ENCODE peak calls at places on chromosomes 13 and 19, in six cellular contexts. One of them, this sample, is unnamed.
A peak's percentile ranks its signal among the peaks of the same experiment; 100 is the strongest.

GRCh38 chr19:43802216-43802951 is at the start of gene LYPD5:
- DNase-seq in T-helper 17 cell: no peak
- DNase-seq in ELR: no peak
- DNase-seq in HEK293T: no peak
- DNase-seq in AG04450: no peak
- DNase-seq in HCT116: no peak
- DNase-seq in this sample: no peak

GRCh38 chr19:35213678-35214632 is 14.6 kb downstream of the FAM187B start:
- DNase-seq in T-helper 17 cell: peak; percentile 40
- DNase-seq in HCT116: peak; percentile 87
- DNase-seq in ELR: peak; percentile 71
- DNase-seq in AG04450: no peak
- DNase-seq in HEK293T: no peak
- DNase-seq in this sample: peak; percentile 85

GRCh38 chr19:55528030-55528801 is 8.7 kb downstream of the SBK2 start:
- DNase-seq in AG04450: no peak
- DNase-seq in T-helper 17 cell: no peak
- DNase-seq in HCT116: no peak
- DNase-seq in HEK293T: no peak
- DNase-seq in ELR: no peak
- DNase-seq in this sample: no peak

GRCh38 chr13:112897956-112898785 is 70.8 kb upstream of the MCF2L start:
- DNase-seq in T-helper 17 cell: no peak
- DNase-seq in HEK293T: no peak
- DNase-seq in ELR: no peak
- DNase-seq in AG04450: no peak
- DNase-seq in HCT116: no peak
- DNase-seq in this sample: no peak

GRCh38 chr13:72457151-72457550 is 270.3 kb downstream of the MZT1 start:
- DNase-seq in ELR: no peak
- DNase-seq in AG04450: no peak
- DNase-seq in HEK293T: no peak
- DNase-seq in HCT116: no peak
- DNase-seq in T-helper 17 cell: no peak
- DNase-seq in this sample: no peak

GRCh38 chr13:97212540-97213146 is 9.5 kb upstream of the MBNL2 start:
- DNase-seq in ELR: peak; percentile 64
- DNase-seq in HEK293T: peak; percentile 34
- DNase-seq in AG04450: no peak
- DNase-seq in T-helper 17 cell: no peak
- DNase-seq in HCT116: no peak
- DNase-seq in this sample: no peak

GRCh38 chr13:51000576-51001260 is 91.1 kb downstream of the RNASEH2B start:
- DNase-seq in AG04450: peak; percentile 11
- DNase-seq in HEK293T: no peak
- DNase-seq in ELR: peak; percentile 3
- DNase-seq in HCT116: no peak
- DNase-seq in T-helper 17 cell: no peak
- DNase-seq in this sample: no peak

GRCh38 chr13:52025475-52026245 is 1.2 kb downstream of the UTP14C start:
- DNase-seq in T-helper 17 cell: no peak
- DNase-seq in AG04450: no peak
- DNase-seq in HCT116: no peak
- DNase-seq in HEK293T: no peak
- DNase-seq in ELR: no peak
- DNase-seq in this sample: no peak

GRCh38 chr19:38512277-38512676 is 78.8 kb downstream of the RYR1 start:
- DNase-seq in T-helper 17 cell: no peak
- DNase-seq in AG04450: no peak
- DNase-seq in ELR: no peak
- DNase-seq in HCT116: no peak
- DNase-seq in HEK293T: no peak
- DNase-seq in this sample: no peak

GRCh38 chr13:80577951-80578670 is 237.2 kb upstream of the SPRY2 start:
- DNase-seq in T-helper 17 cell: no peak
- DNase-seq in ELR: no peak
- DNase-seq in HCT116: no peak
- DNase-seq in HEK293T: no peak
- DNase-seq in AG04450: no peak
- DNase-seq in this sample: no peak

GRCh38 chr19:19578241-19578640 is 40.2 kb downstream of the CILP2 start:
- DNase-seq in HCT116: no peak
- DNase-seq in ELR: no peak
- DNase-seq in HEK293T: no peak
- DNase-seq in T-helper 17 cell: no peak
- DNase-seq in AG04450: no peak
- DNase-seq in this sample: no peak

GRCh38 chr13:73388586-73388985 is 329.8 kb downstream of the KLF5 start:
- DNase-seq in HEK293T: no peak
- DNase-seq in ELR: peak; percentile 12
- DNase-seq in HCT116: no peak
- DNase-seq in AG04450: no peak
- DNase-seq in T-helper 17 cell: no peak
- DNase-seq in this sample: no peak

GRCh38 chr19:22935151-22935550 is 67.8 kb downstream of the ZNF728 start:
- DNase-seq in HEK293T: no peak
- DNase-seq in HCT116: no peak
- DNase-seq in ELR: no peak
- DNase-seq in T-helper 17 cell: no peak
- DNase-seq in AG04450: no peak
- DNase-seq in this sample: no peak

GRCh38 chr13:50341526-50341925 is 326.3 kb downstream of the KCNRG start:
- DNase-seq in T-helper 17 cell: no peak
- DNase-seq in AG04450: no peak
- DNase-seq in HCT116: no peak
- DNase-seq in ELR: no peak
- DNase-seq in HEK293T: no peak
- DNase-seq in this sample: no peak

GRCh38 chr13:40920826-40921225 is 98.3 kb downstream of the ELF1 start:
- DNase-seq in T-helper 17 cell: no peak
- DNase-seq in AG04450: peak; percentile 8
- DNase-seq in HCT116: no peak
- DNase-seq in HEK293T: no peak
- DNase-seq in ELR: peak; percentile 63
- DNase-seq in this sample: no peak

GRCh38 chr13:76440568-76440967 is 445.6 kb downstream of the KCTD12 start:
- DNase-seq in ELR: no peak
- DNase-seq in HCT116: no peak
- DNase-seq in T-helper 17 cell: no peak
- DNase-seq in HEK293T: no peak
- DNase-seq in AG04450: no peak
- DNase-seq in this sample: no peak

GRCh38 chr13:41107584-41108014 is 25.0 kb downstream of the KBTBD6 start:
- DNase-seq in T-helper 17 cell: no peak
- DNase-seq in AG04450: no peak
- DNase-seq in ELR: no peak
- DNase-seq in HCT116: no peak
- DNase-seq in HEK293T: no peak
- DNase-seq in this sample: no peak

GRCh38 chr19:2259331-2259730 is 3.1 kb upstream of the JSRP1 start:
- DNase-seq in ELR: peak; percentile 48
- DNase-seq in T-helper 17 cell: no peak
- DNase-seq in HEK293T: no peak
- DNase-seq in AG04450: no peak
- DNase-seq in HCT116: no peak
- DNase-seq in this sample: no peak

This sample was measured in Panc1.